ENCODE peak calls at places on chromosomes 16 and 17, in four cellular contexts. L is NCI-H2081, D is heart left ventricle, V is hepatic stellate cell. T is an unnamed sample.

GRCh38 chr16:89287777-89288576 is 70.5 kb downstream of the ZNF778 start:
- DNase-seq in L (no peak), D (no peak), V (no peak), T (no peak)

GRCh38 chr17:75088902-75089417 is 1.2 kb downstream of the SLC16A5 start:
- DNase-seq in L (no peak), D (no peak), V (no peak), T (peak; percentile 46)

GRCh38 chr17:50107790-50108414 is 12.8 kb downstream of the PDK2 start:
- DNase-seq in L (no peak), D (no peak), V (peak; percentile 76), T (no peak)

GRCh38 chr17:82246365-82247174 is 17.7 kb downstream of the SLC16A3 start:
- DNase-seq in L (peak; percentile 74), D (peak; percentile 41), V (peak; percentile 55), T (no peak)

GRCh38 chr17:59406808-59407381 is 75.4 kb downstream of the YPEL2 start:
- DNase-seq in L (peak; percentile 59), D (no peak), V (peak; percentile 65), T (no peak)

GRCh38 chr17:40548982-40549680 is 16.1 kb downstream of the CCR7 start:
- DNase-seq in L (no peak), D (no peak), V (peak; percentile 77), T (peak; percentile 60)

GRCh38 chr17:64648234-64648633 is 13.9 kb downstream of the SMURF2 start:
- DNase-seq in L (no peak), D (no peak), V (no peak), T (no peak)

GRCh38 chr17:61423967-61424649 is 24.5 kb downstream of the TBX2 start:
- DNase-seq in L (no peak), D (no peak), V (no peak), T (no peak)

T was measured in left cardiac atrium.